ENCODE peak calls at places on chromosome 22, in seven cellular contexts. One of them, this sample, is unnamed. For H3K36me3, the result is how much of the 10 kb centered on the place peaks cover.

GRCh38 chr22:35299217-35299716 is 427 bp upstream of the TOM1 start:
- DNase-seq in ovary: no peak
- DNase-seq in body of pancreas: peak
- DNase-seq in uterus: no peak
- DNase-seq in pancreas: no peak
- DNase-seq in breast epithelium: no peak
- DNase-seq in tibial nerve: no peak
- DNase-seq in this sample: no peak

GRCh38 chr22:37213941-37214340 is 1.7 kb upstream of the SSTR3 start:
- DNase-seq in tibial nerve: no peak
- DNase-seq in ovary: peak
- DNase-seq in pancreas: no peak
- DNase-seq in uterus: no peak
- DNase-seq in breast epithelium: no peak
- DNase-seq in body of pancreas: no peak
- DNase-seq in this sample: no peak

GRCh38 chr22:31615481-31615840 is 46.6 kb downstream of the PISD start:
- DNase-seq in pancreas: no peak
- DNase-seq in ovary: no peak
- DNase-seq in uterus: no peak
- DNase-seq in tibial nerve: no peak
- DNase-seq in breast epithelium: no peak
- DNase-seq in body of pancreas: no peak
- DNase-seq in this sample: no peak

GRCh38 chr22:50251472-50252054 is 498 bp upstream of the HDAC10 start:
- DNase-seq in ovary: no peak
- DNase-seq in body of pancreas: no peak
- DNase-seq in breast epithelium: no peak
- DNase-seq in pancreas: no peak
- DNase-seq in tibial nerve: no peak
- DNase-seq in uterus: no peak
- DNase-seq in this sample: no peak

GRCh38 chr22:43228330-43228729 is 41.4 kb upstream of the TTLL12 start:
- DNase-seq in breast epithelium: no peak
- DNase-seq in tibial nerve: no peak
- DNase-seq in ovary: no peak
- DNase-seq in body of pancreas: peak
- DNase-seq in uterus: no peak
- DNase-seq in pancreas: no peak
- DNase-seq in this sample: no peak

GRCh38 chr22:27348634-27349033 is 452.9 kb downstream of the MN1 start:
- DNase-seq in pancreas: peak
- DNase-seq in uterus: no peak
- DNase-seq in body of pancreas: peak
- DNase-seq in tibial nerve: no peak
- DNase-seq in ovary: no peak
- DNase-seq in breast epithelium: no peak
- DNase-seq in this sample: no peak

GRCh38 chr22:49853981-49854791 is 542 bp downstream of the ZBED4 start:
- DNase-seq in breast epithelium: peak
- DNase-seq in body of pancreas: peak
- DNase-seq in ovary: peak
- DNase-seq in tibial nerve: no peak
- DNase-seq in uterus: peak
- DNase-seq in pancreas: peak
- DNase-seq in this sample: no peak

GRCh38 chr22:36613958-36614357 is 85.0 kb upstream of the EIF3D start:
- DNase-seq in body of pancreas: peak
- DNase-seq in ovary: no peak
- DNase-seq in breast epithelium: no peak
- DNase-seq in pancreas: no peak
- DNase-seq in tibial nerve: no peak
- DNase-seq in uterus: no peak
- DNase-seq in this sample: no peak

GRCh38 chr22:17131686-17132085 is 10.5 kb upstream of the TMEM121B start:
- DNase-seq in uterus: no peak
- DNase-seq in pancreas: no peak
- DNase-seq in tibial nerve: no peak
- DNase-seq in body of pancreas: no peak
- DNase-seq in breast epithelium: no peak
- DNase-seq in ovary: no peak
- DNase-seq in this sample: no peak

GRCh38 chr22:43148581-43148980 is 2.8 kb upstream of the TSPO start:
- DNase-seq in body of pancreas: no peak
- DNase-seq in breast epithelium: no peak
- DNase-seq in pancreas: no peak
- DNase-seq in tibial nerve: no peak
- DNase-seq in uterus: no peak
- DNase-seq in ovary: no peak
- DNase-seq in this sample: no peak

GRCh38 chr22:31818481-31819392 is 64.9 kb downstream of the DEPDC5 start:
- DNase-seq in tibial nerve: no peak
- DNase-seq in pancreas: no peak
- DNase-seq in breast epithelium: no peak
- DNase-seq in body of pancreas: no peak
- DNase-seq in uterus: no peak
- DNase-seq in ovary: no peak
- DNase-seq in this sample: no peak

GRCh38 chr22:28885939-28886338 is 2.6 kb downstream of the ZNRF3 start:
- DNase-seq in body of pancreas: no peak
- DNase-seq in uterus: no peak
- DNase-seq in tibial nerve: no peak
- DNase-seq in pancreas: no peak
- DNase-seq in ovary: no peak
- DNase-seq in breast epithelium: no peak
- DNase-seq in this sample: no peak

GRCh38 chr22:36088292-36088691 is 59.7 kb upstream of the RBFOX2 start:
- DNase-seq in pancreas: no peak
- DNase-seq in uterus: no peak
- DNase-seq in body of pancreas: no peak
- DNase-seq in breast epithelium: no peak
- DNase-seq in tibial nerve: no peak
- DNase-seq in ovary: no peak
- DNase-seq in this sample: no peak

GRCh38 chr22:40534379-40535188 is 101.9 kb downstream of the MRTFA start:
- DNase-seq in pancreas: no peak
- DNase-seq in body of pancreas: no peak
- DNase-seq in breast epithelium: no peak
- DNase-seq in ovary: no peak
- DNase-seq in tibial nerve: no peak
- DNase-seq in uterus: no peak
- DNase-seq in this sample: no peak

GRCh38 chr22:50012201-50013181 is at the start of gene IL17REL:
- DNase-seq in tibial nerve: no peak
- DNase-seq in breast epithelium: no peak
- DNase-seq in uterus: peak
- DNase-seq in pancreas: no peak
- DNase-seq in body of pancreas: peak
- DNase-seq in ovary: peak
- DNase-seq in this sample: no peak

GRCh38 chr22:27434898-27435297 is 366.7 kb downstream of the MN1 start:
- DNase-seq in body of pancreas: no peak
- DNase-seq in tibial nerve: peak
- DNase-seq in pancreas: no peak
- DNase-seq in breast epithelium: no peak
- DNase-seq in ovary: no peak
- DNase-seq in uterus: no peak
- DNase-seq in this sample: no peak

GRCh38 chr22:25748704-25749103 is 6.7 kb downstream of the MYO18B start:
- DNase-seq in pancreas: no peak
- DNase-seq in ovary: no peak
- DNase-seq in body of pancreas: no peak
- DNase-seq in breast epithelium: no peak
- DNase-seq in uterus: no peak
- DNase-seq in tibial nerve: no peak
- DNase-seq in this sample: no peak

GRCh38 chr22:30541979-30542810 is 4.3 kb downstream of the SEC14L6 start:
- DNase-seq in pancreas: peak
- DNase-seq in uterus: no peak
- DNase-seq in breast epithelium: no peak
- DNase-seq in body of pancreas: peak
- DNase-seq in tibial nerve: no peak
- DNase-seq in ovary: peak
- DNase-seq in this sample: no peak
- H3K4me3 ChIP-seq in pancreas: peak
- H3K4me3 ChIP-seq in uterus: peak
- H3K4me3 ChIP-seq in breast epithelium: peak
- H3K4me3 ChIP-seq in body of pancreas: peak
- H3K4me3 ChIP-seq in tibial nerve: peak
- H3K4me3 ChIP-seq in ovary: peak
- H3K4me3 ChIP-seq in this sample: no peak

DNA sequence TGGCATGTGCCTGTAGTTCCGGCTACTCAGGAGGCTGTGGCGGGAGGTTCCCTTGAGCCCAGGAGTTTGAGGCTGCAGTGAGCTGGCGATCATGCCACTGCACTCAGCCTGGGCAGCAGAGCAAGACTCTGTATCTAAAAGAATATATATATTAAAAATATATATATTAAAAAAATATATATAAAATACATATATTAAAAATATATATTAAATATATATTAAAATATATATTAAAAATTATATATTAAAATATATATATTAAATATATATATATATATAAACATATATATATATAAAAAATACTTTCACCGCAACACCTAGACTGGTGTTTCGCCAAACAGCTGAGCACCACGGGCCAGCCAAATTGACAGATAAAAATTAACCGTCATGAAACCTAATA is 8.8 kb downstream of the TTC38 start:
- DNase-seq in body of pancreas: no peak
- DNase-seq in breast epithelium: no peak
- DNase-seq in pancreas: no peak
- DNase-seq in ovary: peak
- DNase-seq in uterus: no peak
- DNase-seq in tibial nerve: no peak
- DNase-seq in this sample: no peak
- H3K36me3 ChIP-seq in body of pancreas: under half
- H3K36me3 ChIP-seq in breast epithelium: under half
- H3K36me3 ChIP-seq in pancreas: half or more
- H3K36me3 ChIP-seq in ovary: under half
- H3K36me3 ChIP-seq in uterus: under half
- H3K36me3 ChIP-seq in tibial nerve: under half
- H3K36me3 ChIP-seq in this sample: under half

GRCh38 chr22:48535868-48536690 is 1291.6 kb downstream of the BRD1 start:
- DNase-seq in body of pancreas: no peak
- DNase-seq in breast epithelium: no peak
- DNase-seq in uterus: no peak
- DNase-seq in pancreas: no peak
- DNase-seq in ovary: no peak
- DNase-seq in tibial nerve: no peak
- DNase-seq in this sample: no peak

GRCh38 chr22:48532986-48533385 is 1294.7 kb downstream of the BRD1 start:
- DNase-seq in breast epithelium: no peak
- DNase-seq in tibial nerve: no peak
- DNase-seq in uterus: no peak
- DNase-seq in body of pancreas: no peak
- DNase-seq in pancreas: no peak
- DNase-seq in ovary: no peak
- DNase-seq in this sample: no peak

GRCh38 chr22:48536691-48537591 is 1290.7 kb downstream of the BRD1 start:
- DNase-seq in ovary: no peak
- DNase-seq in breast epithelium: no peak
- DNase-seq in uterus: no peak
- DNase-seq in tibial nerve: peak
- DNase-seq in body of pancreas: peak
- DNase-seq in pancreas: peak
- DNase-seq in this sample: no peak

GRCh38 chr22:48531721-48532435 is 1295.8 kb downstream of the BRD1 start:
- DNase-seq in pancreas: no peak
- DNase-seq in ovary: no peak
- DNase-seq in breast epithelium: no peak
- DNase-seq in uterus: no peak
- DNase-seq in body of pancreas: no peak
- DNase-seq in tibial nerve: no peak
- DNase-seq in this sample: no peak

GRCh38 chr22:48534395-48534958 is 1293.2 kb downstream of the BRD1 start:
- DNase-seq in breast epithelium: no peak
- DNase-seq in pancreas: no peak
- DNase-seq in ovary: no peak
- DNase-seq in tibial nerve: no peak
- DNase-seq in body of pancreas: peak
- DNase-seq in uterus: no peak
- DNase-seq in this sample: no peak
- H3K4me3 ChIP-seq in breast epithelium: no peak
- H3K4me3 ChIP-seq in pancreas: no peak
- H3K4me3 ChIP-seq in ovary: no peak
- H3K4me3 ChIP-seq in tibial nerve: no peak
- H3K4me3 ChIP-seq in body of pancreas: no peak
- H3K4me3 ChIP-seq in uterus: no peak
- H3K4me3 ChIP-seq in this sample: no peak

GRCh38 chr22:48575567-48576332 is 1251.9 kb downstream of the BRD1 start:
- DNase-seq in ovary: no peak
- DNase-seq in pancreas: no peak
- DNase-seq in tibial nerve: no peak
- DNase-seq in breast epithelium: no peak
- DNase-seq in body of pancreas: no peak
- DNase-seq in uterus: no peak
- DNase-seq in this sample: no peak

GRCh38 chr22:48574776-48575566 is 1252.7 kb downstream of the BRD1 start:
- DNase-seq in tibial nerve: no peak
- DNase-seq in pancreas: peak
- DNase-seq in breast epithelium: no peak
- DNase-seq in ovary: peak
- DNase-seq in uterus: peak
- DNase-seq in body of pancreas: peak
- DNase-seq in this sample: no peak

GRCh38 chr22:48576333-48577013 is 1251.2 kb downstream of the BRD1 start:
- DNase-seq in pancreas: no peak
- DNase-seq in tibial nerve: no peak
- DNase-seq in breast epithelium: no peak
- DNase-seq in ovary: peak
- DNase-seq in uterus: no peak
- DNase-seq in body of pancreas: peak
- DNase-seq in this sample: no peak

GRCh38 chr22:48572951-48573350 is 1254.7 kb downstream of the BRD1 start:
- DNase-seq in ovary: no peak
- DNase-seq in tibial nerve: no peak
- DNase-seq in breast epithelium: no peak
- DNase-seq in pancreas: no peak
- DNase-seq in body of pancreas: no peak
- DNase-seq in uterus: no peak
- DNase-seq in this sample: no peak

DNA sequence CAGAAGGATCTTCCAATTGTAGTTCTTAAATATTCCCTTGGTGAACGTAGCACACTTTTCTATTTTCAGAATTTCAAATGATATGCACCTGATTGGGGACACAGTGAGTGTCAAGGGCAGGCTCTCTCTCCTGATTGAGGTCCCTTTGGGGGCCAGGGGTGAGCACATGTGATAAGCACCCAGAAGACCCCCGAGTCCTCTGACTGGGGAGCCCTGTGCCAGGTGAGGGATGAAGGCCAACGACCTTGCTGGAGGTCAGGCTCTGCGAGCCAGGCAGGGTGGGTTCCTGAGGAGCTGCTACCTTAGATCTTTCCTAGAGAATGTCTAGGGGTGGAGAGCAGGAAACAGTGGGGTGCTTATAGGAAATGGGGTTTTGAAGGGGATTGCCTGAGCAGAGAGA is 1253.9 kb downstream of the BRD1 start:
- DNase-seq in body of pancreas: no peak
- DNase-seq in breast epithelium: no peak
- DNase-seq in tibial nerve: no peak
- DNase-seq in ovary: no peak
- DNase-seq in uterus: no peak
- DNase-seq in pancreas: no peak
- DNase-seq in this sample: no peak
- H3K36me3 ChIP-seq in body of pancreas: under half
- H3K36me3 ChIP-seq in breast epithelium: under half
- H3K36me3 ChIP-seq in tibial nerve: under half
- H3K36me3 ChIP-seq in ovary: under half
- H3K36me3 ChIP-seq in uterus: under half
- H3K36me3 ChIP-seq in pancreas: under half
- H3K36me3 ChIP-seq in this sample: under half

This sample was measured in CD8-positive, alpha-beta memory T cell.